ENCODE peak calls at places on chromosomes 1 and 21, in seven cellular contexts. I is left ventricle myocardium inferior; Z is type B pancreatic cell; U is ovary; W is AG09319; J is CD8-positive, alpha-beta T cell; H is tibial nerve. R is an unnamed sample.

GRCh38 chr1:36306210-36306901 is at the start of gene SH3D21:
- DNase-seq in I (peak), Z (no peak), U (peak), W (no peak), J (peak), H (peak), R (peak)

GRCh38 chr21:44702111-44702972 is 5.4 kb downstream of the KRTAP10-12 start:
- DNase-seq in I (no peak), Z (no peak), U (no peak), W (no peak), J (peak), H (no peak), R (no peak)

GRCh38 chr1:198361373-198361772 is 179.1 kb downstream of the ATP6V1G3 start:
- DNase-seq in I (no peak), Z (no peak), U (no peak), W (no peak), J (no peak), H (no peak), R (no peak)

GRCh38 chr1:103109291-103109920 is 1.1 kb upstream of the COL11A1 start:
- DNase-seq in I (no peak), Z (no peak), U (no peak), W (no peak), J (no peak), H (no peak), R (no peak)

GRCh38 chr1:226662704-226663326 is 76.3 kb downstream of the ITPKB start:
- DNase-seq in I (peak), Z (no peak), U (peak), W (peak), J (peak), H (peak), R (peak)

GRCh38 chr1:240004086-240004749 is 87.5 kb upstream of the FMN2 start:
- DNase-seq in I (no peak), Z (no peak), U (no peak), W (no peak), J (no peak), H (no peak), R (no peak)

GRCh38 chr1:113021430-113022085 is 51.4 kb upstream of the LRIG2 start:
- DNase-seq in I (no peak), Z (no peak), U (no peak), W (peak), J (no peak), H (no peak), R (no peak)

GRCh38 chr1:67294836-67295622 is 12.6 kb upstream of the IL12RB2 start:
- DNase-seq in I (no peak), Z (no peak), U (no peak), W (no peak), J (no peak), H (no peak), R (no peak)

GRCh38 chr1:1597275-1597930 is 2.5 kb downstream of the FNDC10 start:
- DNase-seq in I (no peak), Z (no peak), U (no peak), W (no peak), J (no peak), H (no peak), R (no peak)

GRCh38 chr1:31593770-31594632 is 17.7 kb downstream of the TINAGL1 start:
- DNase-seq in I (peak), Z (peak), U (peak), W (peak), J (peak), H (peak), R (peak)

GRCh38 chr1:109980324-109981127 is 4.0 kb upstream of the AHCYL1 start:
- DNase-seq in I (no peak), Z (no peak), U (no peak), W (no peak), J (no peak), H (no peak), R (no peak)

GRCh38 chr1:29853716-29854330 is 617.5 kb downstream of the PTPRU start:
- DNase-seq in I (no peak), Z (no peak), U (no peak), W (no peak), J (peak), H (no peak), R (no peak)

GRCh38 chr1:183925947-183926346 is 111.6 kb downstream of the COLGALT2 start:
- DNase-seq in I (no peak), Z (no peak), U (no peak), W (no peak), J (no peak), H (no peak), R (no peak)
- TF ChIP-seq CTCF in I (no peak), Z (no peak), U (no peak), W (no peak), J (no peak), H (no peak), R (no peak)

DNA sequence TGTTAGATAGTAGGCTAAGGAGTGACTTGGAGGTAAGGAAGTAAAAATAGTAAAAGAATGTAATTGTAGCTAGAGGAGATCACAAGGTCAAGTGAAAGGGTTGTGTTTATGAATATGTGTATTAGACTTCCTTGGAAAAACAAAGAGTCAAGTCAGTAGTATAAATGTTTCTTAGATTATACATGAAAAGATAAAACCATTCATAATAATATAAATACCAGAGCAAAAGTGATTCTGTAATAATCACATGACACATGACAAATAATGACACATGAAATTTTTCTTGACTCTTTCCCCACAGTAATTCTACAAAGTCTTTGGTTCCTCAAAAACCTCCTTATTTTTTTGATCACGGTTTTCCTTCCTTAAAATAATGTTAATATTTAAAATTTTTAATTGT is 56.4 kb downstream of the IVNS1ABP start:
- DNase-seq in I (no peak), Z (no peak), U (no peak), W (no peak), J (no peak), H (no peak), R (no peak)
- TF ChIP-seq CTCF in I (no peak), Z (no peak), U (no peak), W (no peak), J (no peak), H (no peak), R (no peak)

DNA sequence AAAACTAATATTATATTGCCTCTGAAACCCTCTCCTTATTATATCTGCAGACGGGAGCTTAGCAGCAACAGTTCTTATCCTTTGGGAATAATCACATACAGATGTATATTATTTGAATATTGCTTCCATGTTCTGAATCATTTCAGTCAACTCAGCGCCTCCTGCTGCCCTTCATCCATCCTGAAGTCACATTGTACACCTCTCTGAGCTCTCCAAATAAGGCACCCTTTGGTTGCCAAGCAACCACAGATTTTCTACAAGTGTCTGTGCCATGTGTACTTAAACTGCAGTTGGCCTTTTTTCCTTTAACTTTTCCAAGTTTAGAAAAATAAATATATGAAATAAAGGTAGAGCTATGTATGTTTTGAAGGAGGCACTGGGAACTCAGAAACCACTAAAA is 384.2 kb downstream of the LRRIQ3 start:
- DNase-seq in I (no peak), Z (no peak), U (no peak), W (no peak), J (no peak), H (no peak), R (no peak)
- TF ChIP-seq CTCF in I (no peak), Z (no peak), U (no peak), W (no peak), J (no peak), H (no peak), R (no peak)

DNA sequence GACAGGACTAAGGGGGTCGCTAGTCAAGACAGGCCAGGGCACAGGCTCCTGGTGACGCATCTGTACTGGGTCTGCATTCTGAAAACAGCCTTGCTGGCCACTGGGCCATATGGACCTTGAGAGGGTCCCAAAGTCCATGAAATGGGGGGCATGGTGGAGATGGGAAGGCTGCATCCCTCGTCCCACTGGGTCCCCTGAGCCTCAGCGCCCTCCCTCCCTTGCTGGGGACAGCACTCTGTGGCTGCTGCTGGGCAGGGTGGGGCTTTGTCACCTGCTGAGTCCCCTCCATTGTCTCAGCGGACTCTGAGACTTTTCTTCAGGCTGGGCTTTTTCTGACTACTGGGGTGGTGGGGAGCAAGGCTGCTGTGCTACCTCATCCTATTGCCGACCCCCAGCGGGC is 205.2 kb downstream of the RHOU start:
- DNase-seq in I (no peak), Z (no peak), U (no peak), W (no peak), J (no peak), H (no peak), R (no peak)
- TF ChIP-seq CTCF in I (no peak), Z (no peak), U (no peak), W (no peak), J (no peak), H (no peak), R (no peak)

DNA sequence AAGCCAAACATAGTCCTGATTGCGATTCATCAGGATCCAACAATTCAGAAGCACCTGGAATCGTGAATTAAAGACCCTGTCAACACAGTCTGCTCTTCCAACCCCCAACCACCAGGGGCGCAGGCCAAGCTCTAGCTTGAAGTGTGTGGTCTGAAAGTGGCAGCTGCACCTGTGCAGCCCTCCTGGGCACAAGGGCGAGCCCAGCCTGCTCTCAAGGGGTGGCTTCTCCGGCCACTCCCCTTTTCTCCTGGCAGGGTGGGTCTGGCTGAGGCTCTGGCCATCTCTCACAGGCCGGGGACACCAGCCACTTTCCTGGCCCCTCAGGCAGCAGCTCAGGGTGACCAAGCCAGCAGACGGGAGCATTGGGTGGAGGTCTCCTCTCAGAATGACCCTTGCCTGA is 62.3 kb downstream of the SLC66A1 start:
- DNase-seq in I (no peak), Z (no peak), U (no peak), W (no peak), J (no peak), H (no peak), R (no peak)
- TF ChIP-seq CTCF in I (peak), Z (peak), U (no peak), W (peak), J (no peak), H (no peak), R (no peak)

GRCh38 chr21:37909936-37910335 is 6.3 kb downstream of the KCNJ6 start:
- DNase-seq in I (no peak), Z (no peak), U (no peak), W (no peak), J (no peak), H (no peak), R (no peak)
- TF ChIP-seq CTCF in I (no peak), Z (no peak), U (no peak), W (no peak), J (no peak), H (no peak), R (no peak)

DNA sequence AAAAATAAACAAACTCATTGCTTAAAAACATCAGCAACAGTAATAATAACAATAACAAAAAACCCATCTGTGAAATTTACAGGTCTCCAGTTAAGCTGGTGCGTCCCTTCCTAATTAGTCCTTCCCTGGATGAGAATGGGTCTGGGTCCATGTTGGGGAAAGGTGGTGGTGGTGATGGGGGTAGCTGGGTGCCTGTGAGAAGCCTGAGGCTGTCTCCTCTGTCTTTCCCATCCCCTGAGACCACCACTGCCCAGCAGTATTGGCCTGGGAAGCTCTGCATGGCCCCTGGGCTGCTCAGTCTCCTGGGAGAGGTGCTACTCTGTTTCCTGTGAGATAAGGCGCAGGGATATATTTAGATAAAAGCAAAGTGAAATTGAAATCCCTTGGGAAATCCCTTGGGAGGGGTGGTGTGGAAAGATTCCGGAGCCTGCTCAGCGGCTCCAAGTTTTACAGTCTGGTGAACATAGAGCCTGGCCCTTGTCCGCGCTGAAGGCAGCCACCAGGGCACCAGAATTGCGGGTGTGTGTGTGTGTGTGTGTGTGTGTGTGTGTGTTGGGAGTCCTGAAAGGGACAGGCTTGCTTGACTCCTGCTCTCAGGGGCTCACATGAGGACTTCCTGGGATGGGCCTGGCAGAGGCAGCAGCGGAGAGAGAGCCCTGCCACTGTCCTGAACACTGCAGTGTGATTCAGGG is 150.2 kb downstream of the FOXD2 start:
- DNase-seq in I (no peak), Z (peak), U (no peak), W (no peak), J (peak), H (no peak), R (no peak)
- TF ChIP-seq CTCF in I (peak), Z (no peak), U (no peak), W (no peak), J (no peak), H (no peak), R (no peak)